ENCODE peak calls at places on chromosomes 6 and 20, in four cellular contexts. B is astrocyte of the spinal cord, M is pancreas, K is HFF-Myc. H is an unnamed sample.

GRCh38 chr6:36657942-36658544 is 20.5 kb upstream of the CDKN1A start:
- DNase-seq in K (no peak), B (peak), M (no peak), H (no peak)

GRCh38 chr6:31652925-31653724 is 664 bp upstream of the BAG6 start:
- DNase-seq in K (no peak), B (no peak), M (peak), H (no peak)

GRCh38 chr6:149859368-149859767 is 4.8 kb downstream of the LRP11 start:
- DNase-seq in K (no peak), M (no peak), B (peak), H (no peak)

GRCh38 chr6:155813548-155813947 is 357.9 kb upstream of the NOX3 start:
- DNase-seq in B (no peak), K (no peak), M (no peak), H (no peak)

GRCh38 chr6:29797966-29798365 is 29.7 kb upstream of the HLA-G start:
- DNase-seq in B (no peak), K (no peak), M (no peak), H (no peak)

GRCh38 chr20:22630698-22631097 is 46.3 kb upstream of the FOXA2 start:
- DNase-seq in M (no peak), K (no peak), B (no peak), H (no peak)

GRCh38 chr6:100509101-100509500 is 44.4 kb upstream of the SIM1 start:
- DNase-seq in B (no peak), M (no peak), K (no peak), H (no peak)

GRCh38 chr6:20334334-20334733 is 67.3 kb upstream of the E2F3 start:
- DNase-seq in B (no peak), K (no peak), M (no peak), H (no peak)

GRCh38 chr20:32336918-32337347 is 21.2 kb upstream of the ASXL1 start:
- DNase-seq in K (no peak), B (peak), M (no peak), H (no peak)
- TF ChIP-seq CTCF in K (peak), B (peak), M (peak), H (peak)

GRCh38 chr6:39307462-39307861 is 6.8 kb downstream of the KCNK17 start:
- DNase-seq in B (no peak), K (no peak), M (no peak), H (no peak)

GRCh38 chr6:39313526-39314272 is 520 bp downstream of the KCNK17 start:
- DNase-seq in K (no peak), M (no peak), B (no peak), H (no peak)

GRCh38 chr6:39312912-39313525 is 1.2 kb downstream of the KCNK17 start:
- DNase-seq in K (no peak), M (no peak), B (no peak), H (no peak)

GRCh38 chr6:39309942-39310531 is 4.2 kb downstream of the KCNK17 start:
- DNase-seq in M (peak), K (peak), B (peak), H (peak)

GRCh38 chr6:39310542-39310941 is 3.7 kb downstream of the KCNK17 start:
- DNase-seq in K (no peak), B (no peak), M (no peak), H (no peak)
- H3K4me3 ChIP-seq in K (no peak), B (no peak), M (no peak), H (no peak)

GRCh38 chr20:58627212-58628072 is 23.6 kb upstream of the STX16 start:
- DNase-seq in M (no peak), K (no peak), B (no peak), H (no peak)
- TF ChIP-seq CTCF in M (no peak), K (no peak), B (no peak), H (no peak)

GRCh38 chr6:1382331-1382882 is 7.0 kb upstream of the FOXF2 start:
- DNase-seq in K (no peak), M (no peak), B (no peak), H (no peak)
- H3K4me3 ChIP-seq in K (peak), M (peak), B (no peak), H (no peak)

DNA sequence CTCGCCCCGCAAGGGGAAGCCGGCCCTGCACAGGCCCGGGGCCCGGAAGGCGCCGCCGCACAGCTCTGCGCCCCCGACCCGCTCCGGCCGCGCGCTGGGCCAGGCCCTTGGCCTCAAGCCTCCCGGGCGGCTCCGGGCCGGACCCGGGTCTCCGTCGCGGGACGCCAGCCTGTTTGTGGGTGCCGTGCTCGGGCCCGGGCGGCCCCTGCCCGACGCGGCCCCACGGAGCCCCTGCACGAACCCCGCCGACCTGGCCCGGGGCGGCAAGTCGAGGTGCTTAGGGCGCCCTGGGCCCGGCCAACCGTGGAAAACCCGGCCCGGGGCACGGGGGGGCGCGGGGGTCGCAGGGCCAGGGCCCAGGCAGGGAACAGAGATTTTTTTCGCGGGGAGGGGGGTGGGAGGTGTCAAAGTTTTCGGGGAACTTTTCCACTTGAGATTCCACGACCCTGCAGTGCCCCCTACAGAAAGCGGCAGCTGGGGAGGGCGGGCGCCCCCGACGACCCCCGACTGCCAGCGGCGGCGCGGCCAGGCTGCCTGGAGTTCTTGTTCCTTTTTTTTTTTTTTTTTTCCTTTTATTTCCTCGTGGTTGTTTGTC is 805 bp upstream of the STX16 start:
- DNase-seq in B (no peak), M (peak), K (no peak), H (no peak)
- TF ChIP-seq CTCF in B (no peak), M (no peak), K (peak), H (no peak)